ENCODE peak calls at places on chromosomes 5 and 9, in ten cellular contexts. Y, F, E, Q, W, R, B, D, N and V are unnamed samples.
A peak's percentile ranks its signal among the peaks of the same experiment; 100 is the strongest.

GRCh38 chr5:115333164-115333563 is 36.7 kb upstream of the CCDC112 start:
- DNase-seq in Y (no peak), F (no peak), E (no peak), Q (peak; percentile 25), W (no peak), R (peak; percentile 90), B (no peak), D (no peak), N (peak; percentile 14), V (no peak)

GRCh38 chr5:148807845-148808244 is 18.6 kb upstream of the ADRB2 start:
- DNase-seq in Y (no peak), F (peak; percentile 40), E (no peak), Q (peak; percentile 25), W (no peak), R (no peak), B (no peak), D (no peak), N (no peak), V (peak; percentile 60)

GRCh38 chr9:116639251-116639741 is 47.8 kb upstream of the TRIM32 start:
- DNase-seq in Y (peak; percentile 78), F (no peak), E (no peak), Q (no peak), W (peak; percentile 33), R (no peak), B (no peak), D (no peak), N (peak; percentile 55), V (no peak)

GRCh38 chr9:137189297-137190295 is 1.1 kb downstream of the SSNA1 start:
- DNase-seq in Y (peak; percentile 15), F (no peak), E (no peak), Q (no peak), W (peak; percentile 72), R (no peak), B (no peak), D (peak; percentile 43), N (no peak), V (no peak)

GRCh38 chr5:42015681-42016080 is 90.6 kb downstream of the FBXO4 start:
- DNase-seq in Y (peak; percentile 46), F (no peak), E (no peak), Q (no peak), W (no peak), R (no peak), B (no peak), D (no peak), N (peak; percentile 4), V (no peak)

GRCh38 chr9:124941689-124942561 is 1.0 kb upstream of the GOLGA1 start:
- DNase-seq in Y (peak; percentile 78), F (peak; percentile 70), E (peak; percentile 9), Q (peak; percentile 91), W (peak; percentile 14), R (peak; percentile 82), B (peak; percentile 76), D (peak; percentile 72), N (peak; percentile 58), V (peak; percentile 56)

GRCh38 chr9:99345936-99346335 is 123.9 kb downstream of the SEC61B start:
- DNase-seq in Y (peak; percentile 59), F (no peak), E (no peak), Q (no peak), W (no peak), R (no peak), B (no peak), D (no peak), N (peak; percentile 76), V (no peak)

GRCh38 chr9:12730952-12731351 is 37.8 kb downstream of the TYRP1 start:
- DNase-seq in Y (no peak), F (no peak), E (no peak), Q (no peak), W (no peak), R (no peak), B (no peak), D (no peak), N (no peak), V (no peak)

GRCh38 chr9:93588641-93589609 is 12.5 kb downstream of the PHF2 start:
- DNase-seq in Y (peak; percentile 36), F (no peak), E (no peak), Q (no peak), W (no peak), R (no peak), B (peak; percentile 18), D (no peak), N (peak; percentile 47), V (no peak)

GRCh38 chr9:121612511-121612998 is 38.9 kb upstream of the DAB2IP start:
- DNase-seq in Y (no peak), F (peak; percentile 67), E (peak; percentile 51), Q (peak; percentile 14), W (no peak), R (no peak), B (no peak), D (peak; percentile 56), N (no peak), V (peak; percentile 52)

GRCh38 chr9:96413312-96414221 is 4.6 kb downstream of the ZNF367 start:
- DNase-seq in Y (no peak), F (no peak), E (no peak), Q (peak; percentile 35), W (no peak), R (no peak), B (no peak), D (no peak), N (no peak), V (no peak)

GRCh38 chr5:114174837-114175236 is 187.0 kb upstream of the KCNN2 start:
- DNase-seq in Y (no peak), F (no peak), E (no peak), Q (no peak), W (no peak), R (no peak), B (no peak), D (no peak), N (peak; percentile 22), V (no peak)

GRCh38 chr5:67181648-67182218 is 14.9 kb downstream of the CD180 start:
- DNase-seq in Y (no peak), F (no peak), E (no peak), Q (peak; percentile 86), W (no peak), R (no peak), B (no peak), D (no peak), N (no peak), V (no peak)

GRCh38 chr5:2866622-2867372 is 115.3 kb upstream of the IRX2 start:
- DNase-seq in Y (no peak), F (no peak), E (no peak), Q (no peak), W (no peak), R (no peak), B (no peak), D (no peak), N (no peak), V (no peak)

GRCh38 chr5:72855821-72856220 is 39.4 kb downstream of the TNPO1 start:
- DNase-seq in Y (peak; percentile 39), F (no peak), E (no peak), Q (no peak), W (no peak), R (no peak), B (no peak), D (no peak), N (no peak), V (no peak)

GRCh38 chr5:178223828-178224335 is 8.7 kb downstream of the PHYKPL start:
- DNase-seq in Y (no peak), F (peak; percentile 71), E (no peak), Q (no peak), W (no peak), R (no peak), B (no peak), D (peak; percentile 37), N (no peak), V (peak; percentile 48)

GRCh38 chr9:127166651-127167524 is 44.5 kb upstream of the ANGPTL2 start:
- DNase-seq in Y (peak; percentile 65), F (no peak), E (peak; percentile 75), Q (peak; percentile 9), W (no peak), R (peak; percentile 62), B (peak; percentile 35), D (no peak), N (peak; percentile 36), V (no peak)

DNA sequence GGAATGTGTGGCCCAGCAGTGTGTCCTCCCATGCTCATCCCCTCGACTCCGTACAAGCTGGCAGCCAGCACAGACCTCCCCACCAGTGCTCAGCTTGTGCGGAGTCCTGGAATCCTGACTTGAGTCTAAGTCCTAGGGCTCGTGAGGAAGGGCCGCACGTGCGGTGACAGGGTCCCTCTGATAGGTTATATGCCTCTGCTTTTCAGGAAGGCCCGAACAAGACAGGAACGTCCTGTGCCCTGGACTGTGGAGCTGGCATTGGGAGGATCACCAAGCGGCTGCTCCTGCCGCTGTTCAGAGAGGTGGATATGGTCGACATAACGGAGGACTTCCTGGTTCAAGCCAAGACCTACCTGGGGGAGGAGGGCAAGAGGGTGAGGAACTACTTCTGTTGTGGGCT is 7.9 kb downstream of the NTMT1 start:
- DNase-seq in Y (no peak), F (no peak), E (no peak), Q (no peak), W (no peak), R (no peak), B (no peak), D (no peak), N (no peak), V (no peak)
- H3K4me1 ChIP-seq in Y (peaks cover 32% of the 10 kb centered on the region), F (peaks cover 20% of the 10 kb centered on the region), E (peaks cover 17% of the 10 kb centered on the region), Q (peaks cover 3% of the 10 kb centered on the region), W (peaks cover 5% of the 10 kb centered on the region), R (no peaks in the 10 kb centered on the region), B (no peaks in the 10 kb centered on the region), D (no peaks in the 10 kb centered on the region), N (peaks cover 27% of the 10 kb centered on the region), V (peaks cover 11% of the 10 kb centered on the region)

GRCh38 chr5:95870105-95870672 is 47.7 kb upstream of the GLRX start:
- DNase-seq in Y (peak; percentile 66), F (no peak), E (peak; percentile 87), Q (peak; percentile 40), W (no peak), R (peak; percentile 58), B (no peak), D (no peak), N (peak; percentile 87), V (no peak)
- H3K4me1 ChIP-seq in Y (peaks cover 30% of the 10 kb centered on the region), F (peaks cover 27% of the 10 kb centered on the region), E (peaks cover 4% of the 10 kb centered on the region), Q (peaks cover 29% of the 10 kb centered on the region), W (peaks cover 18% of the 10 kb centered on the region), R (peaks cover 22% of the 10 kb centered on the region), B (no peaks in the 10 kb centered on the region), D (peaks cover 8% of the 10 kb centered on the region), N (peaks cover 11% of the 10 kb centered on the region), V (peaks cover 5% of the 10 kb centered on the region)

GRCh38 chr5:56833325-56833724 is 18.0 kb downstream of the MAP3K1 start:
- DNase-seq in Y (no peak), F (peak; percentile 34), E (no peak), Q (no peak), W (no peak), R (no peak), B (no peak), D (no peak), N (no peak), V (no peak)
- H3K4me1 ChIP-seq in Y (peaks cover 4% of the 10 kb centered on the region), F (peaks cover 60% of the 10 kb centered on the region), E (no peaks in the 10 kb centered on the region), Q (peaks cover 97% of the 10 kb centered on the region), W (no peaks in the 10 kb centered on the region), R (peaks cover 52% of the 10 kb centered on the region), B (peaks cover 65% of the 10 kb centered on the region), D (peaks cover 5% of the 10 kb centered on the region), N (peaks cover 18% of the 10 kb centered on the region), V (peaks cover 15% of the 10 kb centered on the region)

DNA sequence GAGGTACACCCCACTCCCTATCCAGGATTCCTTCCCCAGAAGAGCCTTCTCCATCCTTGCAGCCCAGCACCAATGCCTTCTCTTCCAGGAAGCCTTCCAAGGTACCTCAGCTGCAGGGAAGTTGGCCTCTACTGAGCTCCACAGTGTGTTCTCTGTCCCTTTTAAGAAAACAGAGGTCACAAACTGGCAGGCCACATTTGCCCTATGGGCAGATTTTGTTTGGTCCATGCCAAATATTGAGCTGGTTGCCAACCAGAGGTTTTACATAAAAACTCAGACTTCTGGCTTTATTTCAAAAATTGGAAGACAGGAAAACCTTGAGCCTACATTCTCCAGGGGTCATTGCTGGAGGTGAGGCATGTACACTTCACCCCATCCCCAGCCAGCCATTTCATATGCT is 9.0 kb upstream of the NDST1 start:
- DNase-seq in Y (no peak), F (no peak), E (no peak), Q (no peak), W (no peak), R (no peak), B (no peak), D (no peak), N (no peak), V (no peak)
- H3K4me1 ChIP-seq in Y (peaks cover 69% of the 10 kb centered on the region), F (peaks cover 36% of the 10 kb centered on the region), E (peaks cover 74% of the 10 kb centered on the region), Q (no peaks in the 10 kb centered on the region), W (peaks cover 18% of the 10 kb centered on the region), R (peaks cover 11% of the 10 kb centered on the region), B (peaks cover 31% of the 10 kb centered on the region), D (peaks cover 29% of the 10 kb centered on the region), N (peaks cover 58% of the 10 kb centered on the region), V (peaks cover 61% of the 10 kb centered on the region)